ENCODE peak calls at places on chromosomes 11 and 22, in six cellular contexts. One of them, this sample, is unnamed.

GRCh38 chr11:130536106-130537040 is 87.9 kb downstream of the ADAMTS15 start:
- DNase-seq in NCI-H1694 treated with DMSO at 0.1 percent for 48 hours: no peak
- DNase-seq in heart right ventricle: no peak
- DNase-seq in PC-9: no peak
- DNase-seq in Calu3: no peak
- DNase-seq in GM06990: no peak
- DNase-seq in this sample: no peak

GRCh38 chr22:31106651-31107205 is 640 bp downstream of the SELENOM start:
- DNase-seq in NCI-H1694 treated with DMSO at 0.1 percent for 48 hours: no peak
- DNase-seq in heart right ventricle: no peak
- DNase-seq in PC-9: no peak
- DNase-seq in Calu3: no peak
- DNase-seq in GM06990: no peak
- DNase-seq in this sample: no peak

GRCh38 chr22:27057717-27058116 is 400.3 kb downstream of the MIAT start:
- DNase-seq in NCI-H1694 treated with DMSO at 0.1 percent for 48 hours: no peak
- DNase-seq in heart right ventricle: no peak
- DNase-seq in PC-9: no peak
- DNase-seq in Calu3: no peak
- DNase-seq in GM06990: no peak
- DNase-seq in this sample: no peak

GRCh38 chr11:65625628-65626342 is 10.2 kb downstream of the PCNX3 start:
- DNase-seq in NCI-H1694 treated with DMSO at 0.1 percent for 48 hours: peak
- DNase-seq in heart right ventricle: peak
- DNase-seq in PC-9: peak
- DNase-seq in Calu3: peak
- DNase-seq in GM06990: no peak
- DNase-seq in this sample: peak

GRCh38 chr11:60871378-60872061 is 4.2 kb downstream of the ZP1 start:
- DNase-seq in NCI-H1694 treated with DMSO at 0.1 percent for 48 hours: no peak
- DNase-seq in heart right ventricle: peak
- DNase-seq in PC-9: no peak
- DNase-seq in Calu3: no peak
- DNase-seq in GM06990: no peak
- DNase-seq in this sample: no peak

GRCh38 chr11:119691701-119692546 is 37.1 kb downstream of the NECTIN1 start:
- DNase-seq in NCI-H1694 treated with DMSO at 0.1 percent for 48 hours: no peak
- DNase-seq in heart right ventricle: no peak
- DNase-seq in PC-9: no peak
- DNase-seq in Calu3: no peak
- DNase-seq in GM06990: no peak
- DNase-seq in this sample: no peak

GRCh38 chr11:76918941-76919386 is 58.2 kb downstream of the ACER3 start:
- DNase-seq in NCI-H1694 treated with DMSO at 0.1 percent for 48 hours: peak
- DNase-seq in heart right ventricle: no peak
- DNase-seq in PC-9: peak
- DNase-seq in Calu3: peak
- DNase-seq in GM06990: peak
- DNase-seq in this sample: no peak

GRCh38 chr11:16382638-16383380 is 26.5 kb upstream of the SOX6 start:
- DNase-seq in NCI-H1694 treated with DMSO at 0.1 percent for 48 hours: no peak
- DNase-seq in heart right ventricle: no peak
- DNase-seq in PC-9: no peak
- DNase-seq in Calu3: no peak
- DNase-seq in GM06990: no peak
- DNase-seq in this sample: no peak

GRCh38 chr11:27064086-27064485 is 23.5 kb downstream of the BBOX1 start:
- DNase-seq in NCI-H1694 treated with DMSO at 0.1 percent for 48 hours: no peak
- DNase-seq in heart right ventricle: no peak
- DNase-seq in PC-9: no peak
- DNase-seq in Calu3: no peak
- DNase-seq in GM06990: no peak
- DNase-seq in this sample: no peak

GRCh38 chr11:2466869-2467694 is 22.3 kb downstream of the KCNQ1 start:
- DNase-seq in NCI-H1694 treated with DMSO at 0.1 percent for 48 hours: no peak
- DNase-seq in heart right ventricle: no peak
- DNase-seq in PC-9: no peak
- DNase-seq in Calu3: no peak
- DNase-seq in GM06990: no peak
- DNase-seq in this sample: no peak

GRCh38 chr22:39526736-39527171 is 5.8 kb downstream of the RPS19BP1 start:
- DNase-seq in NCI-H1694 treated with DMSO at 0.1 percent for 48 hours: no peak
- DNase-seq in heart right ventricle: no peak
- DNase-seq in PC-9: no peak
- DNase-seq in Calu3: no peak
- DNase-seq in GM06990: no peak
- DNase-seq in this sample: no peak

GRCh38 chr22:38027487-38027886 is 29.7 kb upstream of the PICK1 start:
- DNase-seq in NCI-H1694 treated with DMSO at 0.1 percent for 48 hours: no peak
- DNase-seq in heart right ventricle: no peak
- DNase-seq in PC-9: no peak
- DNase-seq in Calu3: no peak
- DNase-seq in GM06990: no peak
- DNase-seq in this sample: no peak

GRCh38 chr11:130068986-130069683 is 559 bp upstream of the APLP2 start:
- DNase-seq in NCI-H1694 treated with DMSO at 0.1 percent for 48 hours: peak
- DNase-seq in heart right ventricle: peak
- DNase-seq in PC-9: no peak
- DNase-seq in Calu3: peak
- DNase-seq in GM06990: peak
- DNase-seq in this sample: peak

GRCh38 chr11:58530236-58530635 is 22.3 kb upstream of the OR5B21 start:
- DNase-seq in NCI-H1694 treated with DMSO at 0.1 percent for 48 hours: no peak
- DNase-seq in heart right ventricle: no peak
- DNase-seq in PC-9: no peak
- DNase-seq in Calu3: no peak
- DNase-seq in GM06990: no peak
- DNase-seq in this sample: no peak

GRCh38 chr22:46187862-46188261 is 37.5 kb downstream of the PPARA start:
- DNase-seq in NCI-H1694 treated with DMSO at 0.1 percent for 48 hours: no peak
- DNase-seq in heart right ventricle: no peak
- DNase-seq in PC-9: no peak
- DNase-seq in Calu3: peak
- DNase-seq in GM06990: no peak
- DNase-seq in this sample: no peak

GRCh38 chr11:117745346-117745745 is 51.7 kb downstream of the DSCAML1 start:
- DNase-seq in NCI-H1694 treated with DMSO at 0.1 percent for 48 hours: no peak
- DNase-seq in heart right ventricle: no peak
- DNase-seq in PC-9: no peak
- DNase-seq in Calu3: no peak
- DNase-seq in GM06990: no peak
- DNase-seq in this sample: no peak

GRCh38 chr11:112343368-112344039 is 82.8 kb upstream of the PLET1 start:
- DNase-seq in NCI-H1694 treated with DMSO at 0.1 percent for 48 hours: no peak
- DNase-seq in heart right ventricle: no peak
- DNase-seq in PC-9: no peak
- DNase-seq in Calu3: no peak
- DNase-seq in GM06990: no peak
- DNase-seq in this sample: no peak

GRCh38 chr11:86559311-86559945 is 113.0 kb downstream of the ME3 start:
- DNase-seq in NCI-H1694 treated with DMSO at 0.1 percent for 48 hours: no peak
- DNase-seq in heart right ventricle: peak
- DNase-seq in PC-9: no peak
- DNase-seq in Calu3: no peak
- DNase-seq in GM06990: no peak
- DNase-seq in this sample: no peak

GRCh38 chr11:64876835-64877341 is 1.5 kb downstream of the EHD1 start:
- DNase-seq in NCI-H1694 treated with DMSO at 0.1 percent for 48 hours: no peak
- DNase-seq in heart right ventricle: no peak
- DNase-seq in PC-9: peak
- DNase-seq in Calu3: peak
- DNase-seq in GM06990: no peak
- DNase-seq in this sample: no peak

GRCh38 chr11:47998733-47999359 is 18.5 kb downstream of the PTPRJ start:
- DNase-seq in NCI-H1694 treated with DMSO at 0.1 percent for 48 hours: no peak
- DNase-seq in heart right ventricle: no peak
- DNase-seq in PC-9: no peak
- DNase-seq in Calu3: no peak
- DNase-seq in GM06990: no peak
- DNase-seq in this sample: no peak

GRCh38 chr11:55054723-55055122 is 207.2 kb upstream of the TRIM48 start:
- DNase-seq in NCI-H1694 treated with DMSO at 0.1 percent for 48 hours: no peak
- DNase-seq in heart right ventricle: no peak
- DNase-seq in PC-9: no peak
- DNase-seq in Calu3: no peak
- DNase-seq in GM06990: no peak
- DNase-seq in this sample: no peak

GRCh38 chr22:27825174-27825573 is 23.6 kb upstream of the MN1 start:
- DNase-seq in NCI-H1694 treated with DMSO at 0.1 percent for 48 hours: no peak
- DNase-seq in heart right ventricle: no peak
- DNase-seq in PC-9: no peak
- DNase-seq in Calu3: no peak
- DNase-seq in GM06990: no peak
- DNase-seq in this sample: no peak

GRCh38 chr22:24836282-24836681 is 30.3 kb downstream of the SGSM1 start:
- DNase-seq in NCI-H1694 treated with DMSO at 0.1 percent for 48 hours: no peak
- DNase-seq in heart right ventricle: no peak
- DNase-seq in PC-9: no peak
- DNase-seq in Calu3: no peak
- DNase-seq in GM06990: no peak
- DNase-seq in this sample: no peak

GRCh38 chr22:18078329-18079041 is 695 bp downstream of the PEX26 start:
- DNase-seq in NCI-H1694 treated with DMSO at 0.1 percent for 48 hours: no peak
- DNase-seq in heart right ventricle: peak
- DNase-seq in PC-9: peak
- DNase-seq in Calu3: peak
- DNase-seq in GM06990: peak
- DNase-seq in this sample: no peak

GRCh38 chr11:9803685-9804413 is 140.0 kb downstream of the SWAP70 start:
- DNase-seq in NCI-H1694 treated with DMSO at 0.1 percent for 48 hours: no peak
- DNase-seq in heart right ventricle: no peak
- DNase-seq in PC-9: no peak
- DNase-seq in Calu3: no peak
- DNase-seq in GM06990: no peak
- DNase-seq in this sample: no peak

GRCh38 chr22:28892175-28892731 is 8.9 kb downstream of the ZNRF3 start:
- DNase-seq in NCI-H1694 treated with DMSO at 0.1 percent for 48 hours: no peak
- DNase-seq in heart right ventricle: no peak
- DNase-seq in PC-9: no peak
- DNase-seq in Calu3: no peak
- DNase-seq in GM06990: no peak
- DNase-seq in this sample: no peak

GRCh38 chr11:58629857-58630256 is 7.4 kb downstream of the CNTF start:
- DNase-seq in NCI-H1694 treated with DMSO at 0.1 percent for 48 hours: peak
- DNase-seq in heart right ventricle: no peak
- DNase-seq in PC-9: no peak
- DNase-seq in Calu3: peak
- DNase-seq in GM06990: no peak
- DNase-seq in this sample: no peak

GRCh38 chr11:128451651-128452470 is 135.5 kb downstream of the ETS1 start:
- DNase-seq in NCI-H1694 treated with DMSO at 0.1 percent for 48 hours: no peak
- DNase-seq in heart right ventricle: peak
- DNase-seq in PC-9: no peak
- DNase-seq in Calu3: peak
- DNase-seq in GM06990: no peak
- DNase-seq in this sample: no peak

This sample was measured in GM12892.